ENCODE peak calls at places on chromosome X, in ten cellular contexts. L, X, T, G, N, D, R, W, Y and Z are unnamed samples. For H3K36me3, the result is how much of the 10 kb centered on the place peaks cover.

GRCh38 chrX:40169193-40170086 is 71.7 kb upstream of the BCOR start:
- DNase-seq in L (no peak), R (peak), N (peak), X (no peak), D (peak), W (peak), G (no peak), Y (peak), T (peak), Z (peak)

GRCh38 chrX:150514462-150514861 is 54.0 kb upstream of the MTM1 start:
- DNase-seq in R (no peak), N (no peak), W (no peak), G (no peak), Y (no peak), T (no peak), L (no peak), X (no peak), D (no peak), Z (no peak)

GRCh38 chrX:107485019-107485418 is 35.6 kb downstream of the FRMPD3 start:
- DNase-seq in X (no peak), D (no peak), L (no peak), R (peak), T (no peak), Y (no peak), W (no peak), N (no peak), G (no peak), Z (no peak)

GRCh38 chrX:19174401-19175025 is 52.2 kb upstream of the ADGRG2 start:
- DNase-seq in Y (no peak), N (no peak), D (no peak), T (no peak), L (no peak), X (peak), G (no peak), W (no peak), R (no peak), Z (no peak)

GRCh38 chrX:69565247-69565815 is 50.6 kb upstream of the EDA start:
- DNase-seq in R (no peak), D (no peak), T (no peak), L (no peak), X (no peak), N (no peak), W (no peak), Y (no peak), G (no peak), Z (no peak)

GRCh38 chrX:152926279-152926678 is 28.4 kb downstream of the ZNF185 start:
- DNase-seq in W (peak), T (no peak), Y (no peak), G (peak), D (peak), X (no peak), L (no peak), R (peak), N (peak), Z (peak)

GRCh38 chrX:68823413-68824151 is 5.2 kb upstream of the EFNB1 start:
- DNase-seq in N (no peak), D (no peak), G (no peak), Y (no peak), T (no peak), W (no peak), R (no peak), L (no peak), X (no peak), Z (no peak)

GRCh38 chrX:129678176-129678880 is 23.6 kb upstream of the APLN start:
- DNase-seq in L (no peak), W (peak), X (peak), T (peak), Y (no peak), G (no peak), R (no peak), D (no peak), N (peak), Z (peak)

GRCh38 chrX:9942086-9942485 is 25.1 kb upstream of the CLDN34 start:
- DNase-seq in G (no peak), D (no peak), Y (no peak), L (no peak), R (no peak), X (no peak), T (no peak), N (peak), W (no peak), Z (no peak)

GRCh38 chrX:130028196-130028595 is 45.8 kb downstream of the BCORL1 start:
- DNase-seq in Y (peak), W (peak), R (peak), L (no peak), D (no peak), T (peak), N (peak), X (peak), G (no peak), Z (peak)

GRCh38 chrX:154805696-154806091 is 409 bp upstream of the MPP1 start:
- DNase-seq in Y (no peak), L (no peak), N (no peak), W (no peak), R (no peak), D (no peak), X (no peak), G (no peak), T (no peak), Z (no peak)

GRCh38 chrX:23317799-23318724 is 16.6 kb upstream of the PTCHD1 start:
- DNase-seq in G (no peak), N (no peak), D (no peak), Y (peak), L (no peak), R (peak), X (no peak), T (no peak), W (peak), Z (no peak)

GRCh38 chrX:149453911-149454820 is 50.9 kb downstream of the IDS start:
- DNase-seq in D (no peak), Y (no peak), L (no peak), X (no peak), N (no peak), G (no peak), R (no peak), W (no peak), T (no peak), Z (no peak)
- H3K27ac ChIP-seq in D (no peak), Y (no peak), L (no peak), X (no peak), N (no peak), G (no peak), R (peak), W (no peak), T (no peak), Z (no peak)

GRCh38 chrX:119010491-119010890 is 36.1 kb downstream of the LONRF3 start:
- DNase-seq in X (no peak), R (no peak), G (no peak), Y (no peak), W (no peak), L (no peak), T (no peak), D (no peak), N (no peak), Z (no peak)
- H3K36me3 ChIP-seq in X (under half), R (under half), G (under half), Y (under half), W (under half), L (under half), T (under half), D (under half), N (under half), Z (under half)

DNA sequence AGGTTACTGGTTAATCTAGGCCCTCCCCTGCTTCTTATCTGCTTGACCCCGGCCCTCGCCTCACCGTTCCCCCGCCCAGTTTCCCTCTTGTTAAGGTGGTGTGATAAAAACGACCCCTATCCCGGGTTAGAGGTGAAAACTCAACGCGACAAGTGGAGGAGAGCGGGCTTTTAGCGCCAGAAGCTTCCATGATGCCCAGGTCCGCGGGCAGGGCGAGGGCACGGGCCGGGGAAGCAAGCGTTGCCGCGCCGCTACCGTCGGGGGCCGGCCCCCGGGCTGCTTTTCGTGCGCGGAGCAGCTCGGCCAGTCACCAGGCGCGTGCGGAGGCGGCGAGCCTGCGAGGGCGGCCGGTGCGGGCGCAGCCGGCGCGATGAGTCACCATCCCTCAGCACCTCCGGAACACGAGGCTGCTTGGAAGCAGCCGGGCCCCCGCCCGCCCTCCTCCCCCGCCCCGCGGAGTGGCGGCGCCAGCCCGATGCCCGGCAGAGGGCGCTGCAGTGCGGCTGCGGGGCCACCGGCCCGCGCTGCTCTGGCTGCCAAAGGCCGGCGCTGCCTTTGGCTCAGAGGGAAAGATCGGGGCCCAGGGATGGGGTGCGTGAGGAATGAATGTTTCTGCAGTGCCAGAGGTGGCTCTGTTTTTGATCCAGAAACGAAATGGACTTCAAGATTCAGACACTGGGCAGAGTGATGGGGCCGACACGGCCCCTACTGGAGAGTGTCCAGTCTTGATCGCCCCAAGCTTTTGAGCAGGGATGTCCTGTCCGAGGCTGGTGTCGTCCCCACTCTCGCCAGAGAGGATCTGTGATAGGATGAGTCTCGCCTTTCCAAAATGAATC is 107.8 kb downstream of the NHSL2 start:
- DNase-seq in W (peak), N (peak), Y (peak), R (peak), T (peak), D (peak), G (peak), L (no peak), X (peak), Z (peak)
- H3K27ac ChIP-seq in W (peak), N (no peak), Y (peak), R (peak), T (no peak), D (no peak), G (no peak), L (no peak), X (no peak), Z (no peak)

GRCh38 chrX:45571453-45571852 is 370.8 kb upstream of the DIPK2B start:
- DNase-seq in L (peak), N (no peak), Y (no peak), R (no peak), T (no peak), G (no peak), D (no peak), W (no peak), X (no peak), Z (no peak)

DNA sequence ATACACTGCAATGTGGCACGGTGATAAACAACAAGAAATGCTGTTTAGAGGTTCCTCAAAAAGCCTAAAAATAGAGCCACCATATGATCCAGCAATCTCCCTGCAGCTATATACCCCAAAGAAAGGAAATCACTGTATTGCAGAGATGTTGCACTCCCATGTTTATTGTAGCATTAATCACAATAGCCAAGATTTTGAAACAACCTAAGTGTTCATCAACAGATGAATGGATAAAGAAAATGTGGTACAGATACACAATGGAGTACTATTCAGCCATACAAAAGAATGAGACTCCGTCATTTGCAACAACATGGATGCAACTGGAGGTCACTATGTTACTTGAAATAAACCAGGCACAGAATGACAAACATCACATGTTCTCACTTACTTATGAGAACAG is 365.8 kb upstream of the DIPK2B start:
- DNase-seq in D (no peak), N (no peak), Y (no peak), L (no peak), T (no peak), W (no peak), X (no peak), G (no peak), R (no peak), Z (no peak)
- H3K36me3 ChIP-seq in D (under half), N (under half), Y (under half), L (under half), T (under half), W (under half), X (under half), G (under half), R (under half), Z (under half)

DNA sequence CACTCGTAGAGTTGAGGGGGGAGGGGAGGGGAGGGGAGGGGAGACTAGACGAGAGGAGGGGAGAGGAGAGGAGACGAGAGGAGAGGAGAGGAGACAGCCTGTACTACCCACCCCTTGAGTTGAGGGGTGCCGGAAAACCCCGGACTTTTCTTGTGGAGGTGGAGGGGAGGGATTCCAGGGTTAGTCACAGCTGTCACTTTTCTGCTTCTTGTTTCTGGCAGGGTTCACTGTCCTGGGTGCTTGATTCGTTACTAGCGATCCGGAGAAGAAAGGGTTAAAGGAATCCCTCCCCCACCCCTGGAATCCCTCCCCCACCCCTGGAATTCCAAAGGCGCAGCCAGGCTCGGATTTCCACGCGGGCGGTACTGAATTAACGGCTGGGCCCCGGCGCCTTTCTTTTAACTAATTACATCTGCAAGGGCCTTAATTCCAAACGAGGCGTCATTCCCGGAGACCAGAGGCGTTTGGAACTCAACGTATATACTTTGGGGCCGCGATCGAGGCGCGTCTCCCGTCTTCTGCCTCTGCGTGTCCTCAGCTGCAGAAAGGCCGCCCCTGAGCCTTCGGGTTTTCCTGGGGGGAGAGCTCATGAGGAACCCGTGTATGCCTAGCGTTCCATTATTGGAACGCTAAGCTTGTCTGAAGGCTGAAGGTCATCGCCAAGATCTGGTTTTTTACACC is 20.1 kb upstream of the CSF2RA start:
- DNase-seq in L (no peak), D (peak), R (peak), Y (peak), W (no peak), N (no peak), T (no peak), X (peak), G (peak), Z (no peak)
- H3K27ac ChIP-seq in L (peak), D (no peak), R (no peak), Y (peak), W (no peak), N (no peak), T (peak), X (no peak), G (peak), Z (peak)

GRCh38 chrX:65921363-65921762 is 118.5 kb downstream of the VSIG4 start:
- DNase-seq in X (no peak), W (no peak), T (no peak), G (no peak), Y (no peak), D (no peak), N (no peak), R (no peak), L (no peak), Z (no peak)
- H3K36me3 ChIP-seq in X (under half), W (under half), T (under half), G (under half), Y (under half), D (under half), N (under half), R (under half), L (under half), Z (under half)

DNA sequence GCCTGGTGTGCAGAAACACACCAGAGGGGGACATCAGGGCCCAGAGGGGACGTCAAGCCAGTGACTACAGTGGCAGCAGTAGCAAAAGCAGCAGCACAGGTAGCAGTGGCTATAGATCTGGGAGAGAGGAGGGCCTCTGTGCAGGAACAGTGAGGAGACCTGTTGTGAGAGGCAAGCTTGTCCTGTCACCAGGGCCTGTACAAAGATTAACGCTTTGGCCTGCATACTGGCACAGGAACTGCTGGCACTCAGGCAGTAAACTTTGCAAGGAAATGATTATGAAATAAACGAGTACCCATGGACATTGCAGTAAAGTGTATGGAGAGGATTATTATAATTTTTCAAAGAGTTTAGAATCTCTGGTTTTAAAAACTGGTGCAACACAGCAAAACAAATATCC is 5.5 kb upstream of the PHF8 start:
- DNase-seq in W (peak), Y (no peak), R (no peak), D (no peak), T (no peak), L (no peak), X (no peak), G (no peak), N (no peak), Z (peak)
- H3K27ac ChIP-seq in W (no peak), Y (no peak), R (no peak), D (no peak), T (no peak), L (no peak), X (no peak), G (no peak), N (no peak), Z (peak)